ENCODE peak calls at places on chromosome 21, in eight cellular contexts. S, J, I, Z, K, B, A and C are unnamed samples.

GRCh38 chr21:16116798-16117197 is 387.0 kb downstream of the USP25 start:
- DNase-seq in S (no peak), J (no peak), I (no peak), Z (no peak), K (no peak), B (peak), A (no peak), C (no peak)

GRCh38 chr21:41663805-41664788 is 102.8 kb downstream of the RIPK4 start:
- DNase-seq in S (no peak), J (peak), I (no peak), Z (no peak), K (no peak), B (no peak), A (no peak), C (no peak)

GRCh38 chr21:35628331-35628730 is 432.0 kb downstream of the SETD4 start:
- DNase-seq in S (no peak), J (no peak), I (no peak), Z (no peak), K (no peak), B (no peak), A (no peak), C (no peak)

GRCh38 chr21:34510148-34511142 is 1.6 kb downstream of the KCNE1 start:
- DNase-seq in S (peak), J (peak), I (peak), Z (peak), K (no peak), B (no peak), A (peak), C (peak)

GRCh38 chr21:31781737-31782136 is 49.8 kb upstream of the SCAF4 start:
- DNase-seq in S (peak), J (no peak), I (no peak), Z (peak), K (no peak), B (no peak), A (no peak), C (no peak)

GRCh38 chr21:17387030-17387617 is 125.7 kb upstream of the CXADR start:
- DNase-seq in S (peak), J (peak), I (peak), Z (no peak), K (peak), B (peak), A (peak), C (no peak)

GRCh38 chr21:41289431-41289830 is 27.2 kb upstream of the FAM3B start:
- DNase-seq in S (no peak), J (no peak), I (no peak), Z (no peak), K (no peak), B (no peak), A (no peak), C (no peak)

GRCh38 chr21:33268736-33269441 is 2.7 kb downstream of the IL10RB start:
- DNase-seq in S (peak), J (no peak), I (peak), Z (no peak), K (no peak), B (no peak), A (no peak), C (peak)

GRCh38 chr21:20882462-20883415 is 115.5 kb upstream of the NCAM2 start:
- DNase-seq in S (peak), J (peak), I (peak), Z (no peak), K (no peak), B (peak), A (peak), C (no peak)

GRCh38 chr21:46518983-46519583 is 60.4 kb downstream of the DIP2A start:
- DNase-seq in S (no peak), J (no peak), I (no peak), Z (no peak), K (no peak), B (no peak), A (no peak), C (no peak)

GRCh38 chr21:45393833-45394638 is 10.9 kb upstream of the COL18A1 start:
- DNase-seq in S (no peak), J (no peak), I (no peak), Z (peak), K (no peak), B (no peak), A (no peak), C (peak)

GRCh38 chr21:36689324-36689723 is 9.6 kb upstream of the SIM2 start:
- DNase-seq in S (no peak), J (no peak), I (no peak), Z (no peak), K (no peak), B (no peak), A (no peak), C (no peak)

GRCh38 chr21:44773291-44773932 is 28.2 kb downstream of the UBE2G2 start:
- DNase-seq in S (peak), J (peak), I (no peak), Z (no peak), K (no peak), B (no peak), A (no peak), C (peak)

GRCh38 chr21:17003221-17003620 is 509.6 kb upstream of the CXADR start:
- DNase-seq in S (no peak), J (no peak), I (no peak), Z (no peak), K (no peak), B (peak), A (no peak), C (no peak)

GRCh38 chr21:46115441-46116188 is 17.7 kb downstream of the COL6A2 start:
- DNase-seq in S (no peak), J (no peak), I (no peak), Z (peak), K (no peak), B (no peak), A (peak), C (peak)

GRCh38 chr21:40685121-40685630 is 161.8 kb downstream of the DSCAM start:
- DNase-seq in S (peak), J (no peak), I (peak), Z (no peak), K (no peak), B (no peak), A (no peak), C (no peak)

GRCh38 chr21:43766734-43767497 is 9.2 kb downstream of the CSTB start:
- DNase-seq in S (peak), J (peak), I (no peak), Z (no peak), K (no peak), B (no peak), A (no peak), C (no peak)

GRCh38 chr21:16402752-16403151 is 673.0 kb downstream of the USP25 start:
- DNase-seq in S (no peak), J (no peak), I (no peak), Z (no peak), K (no peak), B (no peak), A (no peak), C (no peak)

GRCh38 chr21:46065215-46065992 is 32.5 kb upstream of the COL6A2 start:
- DNase-seq in S (no peak), J (no peak), I (no peak), Z (peak), K (no peak), B (no peak), A (no peak), C (peak)

GRCh38 chr21:27569831-27570230 is 602.9 kb upstream of the ADAMTS5 start:
- DNase-seq in S (no peak), J (no peak), I (no peak), Z (no peak), K (no peak), B (no peak), A (no peak), C (no peak)

GRCh38 chr21:45341261-45341660 is 53.6 kb upstream of the POFUT2 start:
- DNase-seq in S (no peak), J (no peak), I (no peak), Z (no peak), K (no peak), B (no peak), A (no peak), C (no peak)

GRCh38 chr21:42299324-42300044 is 15.7 kb downstream of the TFF3 start:
- DNase-seq in S (no peak), J (no peak), I (no peak), Z (no peak), K (no peak), B (no peak), A (no peak), C (peak)